ENCODE peak calls at places on chromosomes 6 and 20, in six cellular contexts. F is AG08395; M is lower leg skin; Q is activated gamma-delta T cell treated with Interleukin-2 at 50 U/mL for 16 hours; B is psoas muscle; V is activated naive CD4-positive, alpha-beta T cell treated with anti-CD3 and anti-CD28 coated beads, Interleukin-2, amount 50 U/mL, for 16 hours. D is an unnamed sample.

GRCh38 chr6:24752917-24753486 is 21.7 kb upstream of the GMNN start:
- DNase-seq in F (no peak), M (no peak), Q (no peak), B (no peak), V (no peak), D (no peak)

GRCh38 chr6:108203189-108204119 is 37.6 kb downstream of the NR2E1 start:
- DNase-seq in F (no peak), M (no peak), Q (no peak), B (no peak), V (no peak), D (no peak)

GRCh38 chr6:39403304-39403703 is 80.8 kb upstream of the KCNK16 start:
- DNase-seq in F (no peak), M (no peak), Q (no peak), B (no peak), V (no peak), D (no peak)

GRCh38 chr20:49790077-49790798 is 22.4 kb upstream of the SLC9A8 start:
- DNase-seq in F (peak), M (no peak), Q (no peak), B (peak), V (no peak), D (no peak)

GRCh38 chr6:98581725-98582124 is 252.6 kb upstream of the POU3F2 start:
- DNase-seq in F (peak), M (no peak), Q (no peak), B (no peak), V (no peak), D (no peak)

GRCh38 chr6:149150999-149151398 is 166.5 kb upstream of the TAB2 start:
- DNase-seq in F (no peak), M (no peak), Q (no peak), B (no peak), V (peak), D (no peak)

GRCh38 chr6:169070506-169071176 is 183.0 kb downstream of the THBS2 start:
- DNase-seq in F (peak), M (peak), Q (no peak), B (peak), V (no peak), D (peak)

GRCh38 chr20:64237316-64237715 is 18.2 kb upstream of the PCMTD2 start:
- DNase-seq in F (no peak), M (no peak), Q (no peak), B (no peak), V (no peak), D (peak)

GRCh38 chr6:149935668-149936067 is 6.1 kb upstream of the ULBP2 start:
- DNase-seq in F (no peak), M (peak), Q (no peak), B (no peak), V (no peak), D (no peak)

GRCh38 chr6:131952886-131953509 is 1.8 kb upstream of the CCN2 start:
- DNase-seq in F (no peak), M (no peak), Q (no peak), B (no peak), V (no peak), D (no peak)

GRCh38 chr6:159754959-159755914 is 6.6 kb upstream of the ACAT2 start:
- DNase-seq in F (no peak), M (no peak), Q (no peak), B (no peak), V (no peak), D (no peak)

GRCh38 chr6:170221052-170221752 is 69.7 kb downstream of the DLL1 start:
- DNase-seq in F (no peak), M (peak), Q (no peak), B (no peak), V (no peak), D (peak)

GRCh38 chr20:49288250-49288751 is 10.4 kb upstream of the ZNFX1 start:
- DNase-seq in F (no peak), M (no peak), Q (no peak), B (no peak), V (no peak), D (peak)

GRCh38 chr20:16481977-16482376 is 91.3 kb downstream of the KIF16B start:
- DNase-seq in F (no peak), M (no peak), Q (no peak), B (no peak), V (no peak), D (no peak)

GRCh38 chr20:3778976-3779375 is 2.3 kb downstream of the SPEF1 start:
- DNase-seq in F (no peak), M (no peak), Q (no peak), B (no peak), V (no peak), D (peak)

GRCh38 chr6:166387642-166388325 is 5.0 kb upstream of the MPC1 start:
- DNase-seq in F (no peak), M (no peak), Q (no peak), B (no peak), V (no peak), D (no peak)

GRCh38 chr6:36683145-36683655 is 4.7 kb downstream of the CDKN1A start:
- DNase-seq in F (no peak), M (no peak), Q (no peak), B (no peak), V (no peak), D (peak)

GRCh38 chr6:31821301-31822037 is 6.1 kb upstream of the HSPA1B start:
- DNase-seq in F (peak), M (peak), Q (peak), B (peak), V (peak), D (peak)

GRCh38 chr6:105163186-105163585 is 16.6 kb downstream of the POPDC3 start:
- DNase-seq in F (no peak), M (no peak), Q (no peak), B (no peak), V (no peak), D (no peak)

GRCh38 chr6:105810105-105810921 is 275.8 kb upstream of the PRDM1 start:
- DNase-seq in F (peak), M (no peak), Q (peak), B (peak), V (peak), D (peak)

GRCh38 chr20:3698511-3699436 is 13.6 kb downstream of the SIGLEC1 start:
- DNase-seq in F (no peak), M (no peak), Q (no peak), B (no peak), V (no peak), D (peak)

GRCh38 chr20:8718214-8718613 is 350.7 kb upstream of the PLCB4 start:
- DNase-seq in F (no peak), M (no peak), Q (no peak), B (peak), V (no peak), D (peak)

GRCh38 chr6:36094786-36095496 is 35.4 kb upstream of the MAPK13 start:
- DNase-seq in F (peak), M (peak), Q (peak), B (peak), V (peak), D (peak)

GRCh38 chr6:129929433-129929832 is 68.3 kb upstream of the TMEM244 start:
- DNase-seq in F (peak), M (no peak), Q (no peak), B (no peak), V (no peak), D (peak)

GRCh38 chr6:82646231-82646615 is 282.6 kb downstream of the TPBG start:
- DNase-seq in F (no peak), M (no peak), Q (no peak), B (no peak), V (no peak), D (no peak)

GRCh38 chr6:44004625-44005506 is 122.4 kb downstream of the MRPL14 start:
- DNase-seq in F (no peak), M (no peak), Q (no peak), B (no peak), V (no peak), D (peak)

GRCh38 chr6:146931214-146931613 is 273.0 kb upstream of the STXBP5 start:
- DNase-seq in F (no peak), M (no peak), Q (no peak), B (no peak), V (no peak), D (no peak)

GRCh38 chr20:48734104-48734749 is 93.6 kb downstream of the PREX1 start:
- DNase-seq in F (no peak), M (no peak), Q (no peak), B (no peak), V (no peak), D (no peak)

GRCh38 chr6:118724211-118724610 is 72.8 kb upstream of the CEP85L start:
- DNase-seq in F (no peak), M (no peak), Q (no peak), B (no peak), V (no peak), D (no peak)

GRCh38 chr6:141587482-141588266 is 545.1 kb upstream of the GJE1 start:
- DNase-seq in F (peak), M (no peak), Q (no peak), B (no peak), V (no peak), D (no peak)